ENCODE peak calls at places on chromosomes 7 and 10, in seven cellular contexts. J is sigmoid colon; S is thyroid gland; G is WERI-Rb-1; C is lung; M is GM12865; F is CD8-positive, alpha-beta T cell. K is an unnamed sample.

GRCh38 chr7:23426876-23427275 is 43.4 kb downstream of the IGF2BP3 start:
- DNase-seq in J (no peak), F (no peak), M (no peak), C (no peak), S (no peak), G (no peak), K (peak; percentile 19)

GRCh38 chr7:137381045-137381444 is 37.5 kb upstream of the PTN start:
- DNase-seq in C (no peak), M (no peak), J (no peak), F (no peak), S (no peak), G (no peak), K (no peak)

GRCh38 chr10:78211476-78212110 is 177.9 kb downstream of the RPS24 start:
- DNase-seq in M (no peak), S (peak; percentile 67), J (no peak), C (no peak), F (no peak), G (peak; percentile 58), K (peak; percentile 39)

GRCh38 chr10:97571622-97572021 is 957 bp upstream of the ANKRD2 start:
- DNase-seq in F (no peak), C (no peak), G (no peak), M (no peak), J (no peak), S (no peak), K (no peak)

GRCh38 chr10:60989400-60989876 is 45.5 kb upstream of the RHOBTB1 start:
- DNase-seq in F (no peak), G (no peak), S (no peak), C (no peak), J (no peak), M (peak; percentile 20), K (no peak)

GRCh38 chr7:47185193-47185592 is 396.7 kb downstream of the TNS3 start:
- DNase-seq in G (no peak), J (no peak), C (no peak), M (no peak), F (no peak), S (no peak), K (no peak)

GRCh38 chr10:8487346-8487745 is 432.9 kb downstream of the GATA3 start:
- DNase-seq in C (no peak), J (no peak), G (no peak), M (no peak), F (no peak), S (no peak), K (no peak)

GRCh38 chr7:90599038-90599437 is 2.9 kb downstream of the CDK14 start:
- DNase-seq in M (no peak), C (no peak), F (no peak), S (no peak), J (no peak), G (no peak), K (no peak)

GRCh38 chr10:123563994-123564393 is 102.2 kb upstream of the GPR26 start:
- DNase-seq in F (no peak), J (peak; percentile 11), G (no peak), C (no peak), M (no peak), S (no peak), K (no peak)

GRCh38 chr7:151393031-151393977 is 16.5 kb downstream of the WDR86 start:
- DNase-seq in C (no peak), J (no peak), M (no peak), G (no peak), F (no peak), S (no peak), K (no peak)

GRCh38 chr7:96238976-96239766 is 82.7 kb downstream of the SLC25A13 start:
- DNase-seq in M (no peak), J (no peak), F (no peak), G (no peak), S (no peak), C (no peak), K (peak; percentile 11)

GRCh38 chr7:149070372-149071140 is 20.0 kb downstream of the ZNF786 start:
- DNase-seq in M (peak; percentile 9), C (no peak), F (no peak), S (no peak), J (peak; percentile 37), G (no peak), K (no peak)

GRCh38 chr10:116888380-116889055 is 39.2 kb downstream of the ENO4 start:
- DNase-seq in G (no peak), S (no peak), C (peak; percentile 68), J (peak; percentile 78), F (no peak), M (no peak), K (peak; percentile 64)

GRCh38 chr10:119022846-119023552 is 6.5 kb upstream of the NANOS1 start:
- DNase-seq in M (no peak), S (no peak), J (no peak), G (no peak), F (no peak), C (no peak), K (peak; percentile 74)

GRCh38 chr7:1228535-1229333 is 3.9 kb upstream of the UNCX start:
- DNase-seq in M (no peak), S (no peak), J (no peak), F (no peak), G (no peak), C (no peak), K (no peak)

GRCh38 chr7:55474944-55475911 is 97.1 kb downstream of the VOPP1 start:
- DNase-seq in F (no peak), G (no peak), C (no peak), S (no peak), M (no peak), J (no peak), K (no peak)

GRCh38 chr7:50502001-50502684 is 52.0 kb upstream of the FIGNL1 start:
- DNase-seq in S (peak; percentile 14), G (peak; percentile 21), C (peak; percentile 58), J (peak; percentile 95), M (no peak), F (no peak), K (peak; percentile 96)

GRCh38 chr7:42931447-42931833 is 534 bp downstream of the PSMA2 start:
- DNase-seq in C (no peak), J (no peak), M (peak; percentile 53), G (no peak), S (no peak), F (no peak), K (no peak)

GRCh38 chr7:33998487-33998886 is 93.1 kb downstream of the BMPER start:
- DNase-seq in M (no peak), J (no peak), S (no peak), C (no peak), F (no peak), G (no peak), K (no peak)

GRCh38 chr7:155166673-155167370 is 96.7 kb downstream of the HTR5A start:
- DNase-seq in S (no peak), J (peak; percentile 86), C (peak; percentile 27), M (peak; percentile 88), G (no peak), F (no peak), K (no peak)

GRCh38 chr10:50807851-50808776 is 68.4 kb downstream of the ASAH2B start:
- DNase-seq in J (no peak), S (no peak), F (no peak), M (no peak), C (no peak), G (no peak), K (peak; percentile 18)

GRCh38 chr7:76048668-76048988 is 722 bp downstream of the MDH2 start:
- DNase-seq in G (peak; percentile 49), C (peak; percentile 39), S (peak; percentile 83), F (peak; percentile 5), M (peak; percentile 62), J (no peak), K (no peak)

GRCh38 chr10:11885437-11886137 is 62.4 kb downstream of the PROSER2 start:
- DNase-seq in C (no peak), S (no peak), M (no peak), G (no peak), F (no peak), J (no peak), K (no peak)

GRCh38 chr10:123117644-123118409 is 17.9 kb upstream of the HMX3 start:
- DNase-seq in G (no peak), S (no peak), F (no peak), J (no peak), M (no peak), C (no peak), K (no peak)

GRCh38 chr10:80173441-80173840 is 31.9 kb downstream of the ANXA11 start:
- DNase-seq in S (no peak), M (no peak), J (peak; percentile 63), F (no peak), C (no peak), G (no peak), K (no peak)

GRCh38 chr7:128270799-128271411 is 29.8 kb downstream of the LEP start:
- DNase-seq in S (no peak), G (no peak), J (no peak), M (no peak), C (no peak), F (no peak), K (peak; percentile 23)
- TF ChIP-seq CTCF in S (no peak), G (no peak), J (no peak), M (no peak), C (no peak), F (no peak), K (no peak)

GRCh38 chr10:688287-688620 is 1.2 kb downstream of the DIP2C start:
- DNase-seq in M (no peak), J (no peak), F (no peak), S (no peak), G (no peak), C (no peak), K (peak; percentile 50)
- H3K4me3 ChIP-seq in M (no peak overlapping the region), J (peak overlapping the region; percentile 86), F (no peak overlapping the region), S (no peak overlapping the region), G (peak overlapping the region; percentile 78), C (peak overlapping the region; percentile 84), K (peak overlapping the region; percentile 76)

GRCh38 chr10:86596266-86596665 is 58.1 kb upstream of the OPN4 start:
- DNase-seq in F (no peak), J (no peak), S (no peak), C (no peak), G (no peak), M (no peak), K (peak; percentile 37)

GRCh38 chr10:86595496-86595895 is 58.9 kb upstream of the OPN4 start:
- DNase-seq in S (no peak), M (no peak), J (no peak), F (no peak), C (no peak), G (no peak), K (no peak)

GRCh38 chr10:86594535-86594934 is 59.8 kb upstream of the OPN4 start:
- DNase-seq in F (no peak), S (no peak), C (no peak), G (no peak), J (no peak), M (no peak), K (peak; percentile 90)

GRCh38 chr10:86591436-86591835 is 62.9 kb upstream of the OPN4 start:
- DNase-seq in F (no peak), G (no peak), C (no peak), J (no peak), S (no peak), M (no peak), K (no peak)

GRCh38 chr10:86592413-86592812 is 61.9 kb upstream of the OPN4 start:
- DNase-seq in F (no peak), S (no peak), M (no peak), G (peak; percentile 74), C (no peak), J (no peak), K (no peak)
- TF ChIP-seq CTCF in F (no peak), S (no peak), M (no peak), G (peak; percentile 96), C (no peak), J (no peak), K (no peak)

GRCh38 chr10:498760-499435 is 190.6 kb downstream of the DIP2C start:
- DNase-seq in J (peak; percentile 66), C (no peak), S (no peak), M (no peak), G (no peak), F (no peak), K (no peak)
- H3K4me3 ChIP-seq in J (no peak overlapping the region), C (no peak overlapping the region), S (no peak overlapping the region), M (no peak overlapping the region), G (no peak overlapping the region), F (no peak overlapping the region), K (no peak overlapping the region)

GRCh38 chr7:143287935-143288826 is at the start of gene CASP2:
- DNase-seq in G (peak; percentile 94), J (peak; percentile 99), S (peak; percentile 97), F (peak; percentile 96), M (peak; percentile 99), C (peak; percentile 98), K (peak; percentile 97)
- TF ChIP-seq CTCF in G (no peak), J (peak; percentile 27), S (peak; percentile 32), F (peak; percentile 31), M (peak; percentile 13), C (peak; percentile 17), K (peak; percentile 19)